ENCODE peak calls at places on chromosome 15, in seven cellular contexts. N, W, L, K, A, X and J are unnamed samples.

GRCh38 chr15:50355980-50356379 is 982 bp upstream of the GABPB1 start:
- DNase-seq in X (no peak), K (peak; percentile 59), N (no peak), L (no peak), A (no peak), W (no peak), J (no peak)

GRCh38 chr15:83477791-83478537 is 30.8 kb downstream of the SH3GL3 start:
- DNase-seq in N (no peak), A (no peak), W (no peak), L (no peak), K (no peak), X (no peak), J (no peak)

GRCh38 chr15:78996876-78997275 is 52.0 kb upstream of the CTSH start:
- DNase-seq in W (no peak), L (no peak), N (no peak), K (no peak), A (no peak), X (no peak), J (no peak)

GRCh38 chr15:78024883-78025282 is 52.6 kb downstream of the TBC1D2B start:
- DNase-seq in N (no peak), L (no peak), W (no peak), A (no peak), K (no peak), X (no peak), J (no peak)

GRCh38 chr15:78374436-78375393 is 34.6 kb downstream of the CRABP1 start:
- DNase-seq in A (no peak), L (no peak), W (no peak), K (no peak), N (no peak), X (no peak), J (no peak)

GRCh38 chr15:72835289-72835890 is 51.8 kb upstream of the ADPGK start:
- DNase-seq in K (peak; percentile 12), A (no peak), W (no peak), L (no peak), N (no peak), X (no peak), J (no peak)

GRCh38 chr15:33022629-33023028 is 171.9 kb downstream of the FMN1 start:
- DNase-seq in A (peak; percentile 70), N (no peak), W (no peak), K (peak; percentile 29), L (peak; percentile 73), X (no peak), J (no peak)

GRCh38 chr15:38671675-38672141 is 107.1 kb upstream of the RASGRP1 start:
- DNase-seq in N (peak; percentile 34), K (no peak), A (peak; percentile 6), L (no peak), W (no peak), X (no peak), J (no peak)

GRCh38 chr15:101803209-101803608 is at the start of gene OR4F6:
- DNase-seq in L (no peak), K (no peak), X (no peak), A (no peak), W (no peak), N (no peak), J (no peak)

GRCh38 chr15:85667491-85668424 is 127.0 kb downstream of the KLHL25 start:
- DNase-seq in A (peak; percentile 99), L (peak; percentile 84), K (peak; percentile 98), X (peak; percentile 99), N (peak; percentile 39), W (no peak), J (peak; percentile 92)

GRCh38 chr15:63277893-63278505 is 594 bp downstream of the APH1B start:
- DNase-seq in N (no peak), X (no peak), L (no peak), K (no peak), W (no peak), A (no peak), J (no peak)

GRCh38 chr15:68346986-68347385 is 69.4 kb downstream of the FEM1B start:
- DNase-seq in L (no peak), N (no peak), W (no peak), K (no peak), X (no peak), A (peak; percentile 32), J (no peak)

GRCh38 chr15:49313650-49314049 is 109.4 kb upstream of the FGF7 start:
- DNase-seq in W (no peak), A (peak; percentile 94), N (no peak), K (peak; percentile 87), X (peak; percentile 78), L (peak; percentile 68), J (peak; percentile 61)

GRCh38 chr15:41689083-41689482 is 28.9 kb downstream of the MGA start:
- DNase-seq in A (no peak), N (no peak), L (no peak), W (no peak), K (no peak), X (no peak), J (no peak)